ENCODE peak calls at places on chromosomes 13 and 19, in six cellular contexts. M is AG10803, C is IMR-90, H is WERI-Rb-1, S is adrenal gland, Y is A549. F is an unnamed sample.
A peak's percentile ranks its signal among the peaks of the same experiment; 100 is the strongest.

GRCh38 chr13:40318366-40318765 is 348.1 kb downstream of the FOXO1 start:
- DNase-seq in M (no peak), Y (no peak), C (no peak), S (peak; percentile 67), H (peak; percentile 82), F (no peak)

GRCh38 chr19:7943444-7944176 is at the start of gene TIMM44:
- DNase-seq in C (peak; percentile 99), H (peak; percentile 99), M (peak; percentile 99), Y (peak; percentile 86), S (peak; percentile 99), F (peak; percentile 95)

GRCh38 chr19:5904302-5905071 is at the start of gene VMAC:
- DNase-seq in Y (peak; percentile 89), C (peak; percentile 100), H (peak; percentile 100), M (peak; percentile 100), S (peak; percentile 100), F (peak; percentile 98)

GRCh38 chr19:18809149-18809978 is 18.3 kb upstream of the COMP start:
- DNase-seq in Y (no peak), H (no peak), S (peak; percentile 68), C (peak; percentile 78), M (peak; percentile 96), F (no peak)

GRCh38 chr13:30042891-30043630 is 192.6 kb upstream of the UBL3 start:
- DNase-seq in Y (no peak), S (no peak), C (no peak), H (no peak), M (no peak), F (no peak)

GRCh38 chr19:38502410-38503143 is 69.1 kb downstream of the RYR1 start:
- DNase-seq in S (no peak), C (no peak), Y (peak; percentile 66), H (no peak), M (no peak), F (no peak)

GRCh38 chr13:99501952-99502310 is 659 bp downstream of the TM9SF2 start:
- DNase-seq in H (peak; percentile 43), C (peak; percentile 31), S (peak; percentile 41), M (peak; percentile 35), Y (no peak), F (no peak)

GRCh38 chr19:53912653-53913052 is 3.6 kb downstream of the CACNG7 start:
- DNase-seq in H (no peak), Y (no peak), M (no peak), S (no peak), C (no peak), F (no peak)

GRCh38 chr13:44237276-44237767 is 136.3 kb upstream of the SERP2 start:
- DNase-seq in Y (no peak), M (peak; percentile 93), H (no peak), S (peak; percentile 82), C (peak; percentile 98), F (no peak)

GRCh38 chr13:45932172-45932571 is 80.6 kb upstream of the SIAH3 start:
- DNase-seq in S (no peak), C (no peak), M (no peak), Y (no peak), H (no peak), F (no peak)

GRCh38 chr19:32097620-32098019 is 247.8 kb upstream of the ZNF507 start:
- DNase-seq in M (no peak), Y (no peak), S (no peak), H (no peak), C (no peak), F (no peak)

GRCh38 chr13:33859691-33860303 is 41.8 kb downstream of the RFC3 start:
- DNase-seq in C (no peak), Y (no peak), S (no peak), M (no peak), H (no peak), F (no peak)

GRCh38 chr13:30308548-30308947 is 1.2 kb upstream of the KATNAL1 start:
- DNase-seq in Y (no peak), M (peak; percentile 28), C (peak; percentile 41), H (no peak), S (no peak), F (no peak)

GRCh38 chr13:30730526-30730925 is 4.8 kb upstream of the ALOX5AP start:
- DNase-seq in C (no peak), H (no peak), M (no peak), Y (no peak), S (no peak), F (peak; percentile 40)

GRCh38 chr19:10335149-10336053 is 2.1 kb upstream of the RAVER1 start:
- DNase-seq in M (no peak), S (no peak), C (no peak), Y (no peak), H (no peak), F (no peak)

GRCh38 chr13:45162194-45162593 is 38.7 kb downstream of the KCTD4 start:
- DNase-seq in Y (no peak), H (no peak), M (peak; percentile 20), C (peak; percentile 44), S (no peak), F (no peak)

GRCh38 chr13:60538566-60538965 is 141.5 kb downstream of the TDRD3 start:
- DNase-seq in S (no peak), C (no peak), H (no peak), Y (no peak), M (no peak), F (no peak)

GRCh38 chr13:21672811-21673591 is 2.1 kb downstream of the FGF9 start:
- DNase-seq in S (peak; percentile 42), M (no peak), H (no peak), Y (no peak), C (no peak), F (no peak)

GRCh38 chr13:27628081-27628480 is 6.4 kb downstream of the POLR1D start:
- DNase-seq in C (no peak), M (no peak), S (no peak), Y (no peak), H (no peak), F (no peak)

GRCh38 chr13:113275387-113275786 is 21.7 kb upstream of the LAMP1 start:
- DNase-seq in S (peak; percentile 73), M (peak; percentile 58), H (peak; percentile 89), Y (peak; percentile 19), C (peak; percentile 75), F (peak; percentile 25)

DNA sequence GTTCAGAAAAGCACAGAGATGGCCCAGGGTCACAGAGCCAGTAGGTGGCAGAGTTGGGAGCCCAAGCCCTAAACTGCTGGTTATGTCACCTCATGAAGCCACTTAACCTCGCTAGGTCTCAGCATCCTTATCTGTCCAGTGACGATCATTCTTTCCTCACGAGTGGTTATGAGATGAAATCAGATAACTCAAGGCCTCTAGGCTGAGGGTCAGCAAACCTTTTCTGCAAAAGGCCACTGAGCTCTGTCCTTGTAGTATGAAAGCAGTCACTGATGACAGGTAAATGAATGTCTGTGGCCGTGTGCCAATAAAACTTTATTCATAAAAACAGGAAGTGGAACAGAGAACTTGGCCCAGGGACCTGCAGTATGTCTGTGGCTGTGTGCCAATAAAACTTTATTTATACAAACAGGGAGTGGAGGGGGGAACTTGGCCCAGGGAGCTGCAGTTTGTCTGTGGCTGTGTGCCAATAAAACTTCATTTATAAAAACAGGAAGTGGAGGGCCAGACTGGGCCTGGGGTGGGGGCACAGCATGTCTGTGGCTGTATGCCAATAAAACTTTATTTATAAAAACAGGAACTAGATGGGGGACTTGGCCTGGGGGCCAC is 71.2 kb downstream of the GNG7 start:
- DNase-seq in H (no peak), C (peak; percentile 12), M (peak; percentile 5), Y (no peak), S (no peak), F (no peak)
- TF ChIP-seq CTCF in H (peak; percentile 28), C (no peak), M (no peak), Y (no peak), S (no peak), F (no peak)

GRCh38 chr19:44754743-44755066 is 6.2 kb downstream of the BCL3 start:
- DNase-seq in M (no peak), H (no peak), Y (no peak), S (no peak), C (no peak), F (no peak)

GRCh38 chr19:44757057-44757734 is 8.7 kb downstream of the BCL3 start:
- DNase-seq in M (peak; percentile 65), H (no peak), Y (no peak), S (peak; percentile 55), C (peak; percentile 73), F (peak; percentile 29)

GRCh38 chr19:44755219-44755618 is 6.7 kb downstream of the BCL3 start:
- DNase-seq in S (no peak), Y (no peak), H (no peak), C (no peak), M (no peak), F (no peak)

GRCh38 chr19:44757735-44758505 is 9.4 kb downstream of the BCL3 start:
- DNase-seq in Y (no peak), M (peak; percentile 53), H (no peak), C (peak; percentile 63), S (peak; percentile 74), F (peak; percentile 62)

DNA sequence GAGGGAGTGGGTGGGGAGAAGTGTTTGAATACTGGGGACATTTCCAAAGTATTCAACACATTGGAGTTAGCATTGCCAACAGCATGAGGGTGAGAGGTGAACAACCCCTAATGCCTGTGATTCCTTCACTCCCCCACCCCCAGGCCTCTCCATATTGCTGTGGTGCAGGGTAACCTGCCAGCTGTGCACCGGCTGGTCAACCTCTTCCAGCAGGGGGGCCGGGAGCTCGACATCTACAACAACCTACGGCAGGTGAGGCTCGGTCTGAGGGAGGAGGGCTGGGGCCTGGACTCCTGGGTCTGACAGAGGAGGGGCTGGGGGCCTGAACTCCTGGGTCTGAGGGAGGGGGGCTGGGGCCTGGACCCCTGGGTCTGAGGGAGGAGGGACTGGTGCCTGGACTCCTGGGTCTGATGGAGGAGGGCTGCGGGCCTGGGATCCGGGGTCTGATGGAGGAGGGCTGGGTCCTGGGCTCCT is 7.6 kb downstream of the BCL3 start:
- DNase-seq in S (no peak), C (no peak), M (no peak), Y (no peak), H (no peak), F (no peak)
- TF ChIP-seq CTCF in S (no peak), C (no peak), M (no peak), Y (no peak), H (no peak), F (no peak)

GRCh38 chr19:11494634-11495285 is 10.9 kb downstream of the ZNF653 start:
- DNase-seq in H (no peak), M (no peak), Y (no peak), C (no peak), S (peak; percentile 72), F (no peak)
- TF ChIP-seq CTCF in H (no peak), M (no peak), Y (no peak), C (no peak), S (no peak), F (no peak)

GRCh38 chr13:82625753-82626152 is 1256.5 kb downstream of the SLITRK1 start:
- DNase-seq in S (no peak), C (no peak), M (no peak), Y (no peak), H (no peak), F (no peak)
- TF ChIP-seq CTCF in S (no peak), C (no peak), M (no peak), Y (no peak), H (no peak), F (no peak)

DNA sequence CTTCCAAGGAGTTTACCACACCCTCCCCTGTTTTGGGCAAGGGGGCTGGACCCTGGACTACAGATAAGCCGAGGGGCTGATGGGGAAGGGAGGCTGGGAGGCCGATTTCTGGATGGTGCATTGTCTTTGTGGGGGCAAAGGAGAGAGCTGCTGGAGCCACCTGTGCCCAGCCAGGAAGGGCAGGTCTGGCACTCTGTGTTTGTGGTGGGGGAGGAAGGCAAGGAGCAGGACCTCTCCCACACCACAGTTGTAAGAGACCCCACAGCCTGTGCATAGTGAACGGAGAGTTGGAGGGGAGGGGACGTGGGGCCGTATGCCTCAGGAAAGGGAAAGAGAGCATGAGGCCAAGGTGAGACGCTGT is 16.0 kb upstream of the PRR19 start:
- DNase-seq in H (no peak), S (no peak), C (no peak), Y (no peak), M (no peak), F (no peak)
- TF ChIP-seq CTCF in H (no peak), S (no peak), C (no peak), Y (no peak), M (no peak), F (no peak)